ENCODE peak calls at places on chromosomes 2 and 18, in five cellular contexts. M is NCI-H1092; Y is AG08395; R is CD8-positive, alpha-beta T cell; N is H7. H is an unnamed sample.
A peak's percentile ranks its signal among the peaks of the same experiment; 100 is the strongest.

GRCh38 chr18:63146185-63146584 is 173.4 kb downstream of the BCL2 start:
- DNase-seq in R (no peak), Y (no peak), N (no peak), M (no peak), H (no peak)

GRCh38 chr18:809985-810642 is 1.9 kb downstream of the YES1 start:
- DNase-seq in R (no peak), M (no peak), N (no peak), Y (no peak), H (no peak)

GRCh38 chr2:223235986-223236385 is 184.0 kb downstream of the KCNE4 start:
- DNase-seq in N (no peak), Y (peak; percentile 37), M (no peak), R (no peak), H (no peak)

GRCh38 chr2:26605195-26605968 is 35.8 kb downstream of the CIB4 start:
- DNase-seq in R (peak; percentile 31), Y (peak; percentile 69), M (peak; percentile 39), N (peak; percentile 81), H (peak; percentile 60)

GRCh38 chr18:59604877-59605276 is 92.3 kb downstream of the CCBE1 start:
- DNase-seq in M (no peak), Y (peak; percentile 32), N (no peak), R (no peak), H (peak; percentile 20)

GRCh38 chr2:10241641-10242430 is 60.9 kb upstream of the HPCAL1 start:
- DNase-seq in R (no peak), Y (no peak), M (no peak), N (no peak), H (no peak)

GRCh38 chr18:23115683-23116096 is 19.6 kb upstream of the CABLES1 start:
- DNase-seq in R (no peak), Y (peak; percentile 84), N (no peak), M (no peak), H (peak; percentile 74)

GRCh38 chr2:215428060-215428910 is 7.6 kb downstream of the FN1 start:
- DNase-seq in N (no peak), R (no peak), M (no peak), Y (no peak), H (no peak)

GRCh38 chr2:161308178-161308955 is at the start of gene PSMD14:
- DNase-seq in Y (peak; percentile 91), M (peak; percentile 77), N (peak; percentile 84), R (peak; percentile 84), H (peak; percentile 87)

GRCh38 chr2:26384183-26384582 is 17.5 kb upstream of the DRC1 start:
- DNase-seq in Y (no peak), N (no peak), R (no peak), M (no peak), H (no peak)

GRCh38 chr18:74316257-74317180 is 880 bp downstream of the C18orf63 start:
- DNase-seq in R (no peak), Y (peak; percentile 83), N (no peak), M (no peak), H (peak; percentile 84)

GRCh38 chr2:118013221-118013723 is 598 bp downstream of the CCDC93 start:
- DNase-seq in M (no peak), Y (peak; percentile 54), R (peak; percentile 21), N (peak; percentile 84), H (peak; percentile 68)

GRCh38 chr2:50133766-50134165 is 898.2 kb downstream of the NRXN1 start:
- DNase-seq in R (no peak), N (no peak), Y (no peak), M (no peak), H (no peak)

GRCh38 chr2:232076736-232077135 is 115.2 kb downstream of the DIS3L2 start:
- DNase-seq in Y (no peak), R (no peak), M (no peak), N (no peak), H (no peak)

GRCh38 chr2:9378433-9379371 is 44.6 kb downstream of the ITGB1BP1 start:
- DNase-seq in R (no peak), Y (peak; percentile 91), M (no peak), N (peak; percentile 56), H (peak; percentile 88)

GRCh38 chr2:43634604-43635306 is 2.3 kb upstream of the PLEKHH2 start:
- DNase-seq in R (no peak), N (no peak), M (peak; percentile 70), Y (peak; percentile 49), H (peak; percentile 38)

GRCh38 chr18:47931707-47932103 is 1.2 kb upstream of the SMAD2 start:
- DNase-seq in R (peak; percentile 36), M (peak; percentile 34), N (peak; percentile 24), Y (no peak), H (no peak)

GRCh38 chr2:18522484-18523146 is 37.8 kb downstream of the RDH14 start:
- DNase-seq in N (no peak), R (no peak), Y (no peak), M (no peak), H (no peak)

GRCh38 chr2:28232267-28232666 is 160.4 kb upstream of the FOSL2 start:
- DNase-seq in N (no peak), M (no peak), Y (peak; percentile 43), R (no peak), H (no peak)

GRCh38 chr2:128381001-128381938 is 62.6 kb upstream of the HS6ST1 start:
- DNase-seq in N (peak; percentile 64), M (peak; percentile 44), Y (no peak), R (no peak), H (no peak)

GRCh38 chr2:148658807-148659722 is 14.5 kb downstream of the EPC2 start:
- DNase-seq in M (no peak), N (no peak), R (no peak), Y (peak; percentile 38), H (peak; percentile 26)

GRCh38 chr2:197309369-197310231 is 980 bp downstream of the ANKRD44 start:
- DNase-seq in Y (no peak), R (peak; percentile 55), M (no peak), N (peak; percentile 74), H (no peak)

GRCh38 chr2:230899287-230899686 is 25.8 kb downstream of the GPR55 start:
- DNase-seq in R (no peak), M (no peak), N (no peak), Y (no peak), H (no peak)

GRCh38 chr2:12534646-12535263 is 182.0 kb upstream of the TRIB2 start:
- DNase-seq in Y (peak; percentile 92), M (no peak), R (no peak), N (no peak), H (peak; percentile 79)

H was measured in AG08396.